ENCODE peak calls at places on chromosomes 4 and X, in four cellular contexts. C, P, X and Q are unnamed samples.
A peak's percentile ranks its signal among the peaks of the same experiment; 100 is the strongest.

GRCh38 chr4:39304651-39305050 is 61.5 kb downstream of the RFC1 start:
- DNase-seq in C (no peak), P (no peak), X (no peak), Q (no peak)

GRCh38 chr4:73221734-73222133 is 36.9 kb downstream of the ANKRD17 start:
- DNase-seq in C (no peak), P (no peak), X (no peak), Q (no peak)

GRCh38 chrX:31499120-31499519 is 427.3 kb upstream of the FTHL17 start:
- DNase-seq in P (peak; percentile 64), X (no peak), C (peak; percentile 62), Q (no peak)

GRCh38 chrX:8988456-8988855 is 45.5 kb downstream of the FAM9B start:
- DNase-seq in X (peak; percentile 22), P (peak; percentile 87), C (peak; percentile 61), Q (peak; percentile 4)

GRCh38 chrX:17876135-17876534 is 15.0 kb upstream of the RAI2 start:
- DNase-seq in C (peak; percentile 0), X (no peak), P (peak; percentile 2), Q (no peak)

GRCh38 chrX:120604359-120604782 is 470 bp downstream of the MCTS1 start:
- DNase-seq in P (peak; percentile 35), C (peak; percentile 45), X (no peak), Q (peak; percentile 17)

GRCh38 chr4:181301735-181302380 is 941.3 kb upstream of the TENM3 start:
- DNase-seq in X (peak; percentile 46), P (peak; percentile 0), C (peak; percentile 8), Q (peak; percentile 59)

GRCh38 chrX:149044471-149044870 is 460.6 kb downstream of the IDS start:
- DNase-seq in X (no peak), P (peak; percentile 71), C (no peak), Q (no peak)

GRCh38 chr4:158459085-158459820 is 62.4 kb upstream of the RXFP1 start:
- DNase-seq in P (peak; percentile 88), X (no peak), C (no peak), Q (no peak)

GRCh38 chr4:36082817-36083216 is 161.5 kb downstream of the ARAP2 start:
- DNase-seq in C (no peak), X (no peak), P (no peak), Q (no peak)

GRCh38 chrX:155949098-155949497 is 48.4 kb upstream of the IL9R start:
- DNase-seq in X (no peak), P (peak; percentile 80), C (no peak), Q (no peak)

GRCh38 chr4:27791640-27792039 is 931.0 kb downstream of the STIM2 start:
- DNase-seq in X (no peak), C (no peak), P (peak; percentile 18), Q (no peak)

GRCh38 chr4:98566491-98567008 is 91.9 kb downstream of the TSPAN5 start:
- DNase-seq in P (no peak), X (no peak), C (no peak), Q (no peak)